ENCODE peak calls at places on chromosomes 16 and 17, in six cellular contexts. One of them, this sample, is unnamed. For H3K4me1 and H3K27me3, the result is how much of the 10 kb centered on the place peaks cover.

GRCh38 chr16:67428146-67428731 is 2.7 kb upstream of the HSD11B2 start:
- DNase-seq in tibial nerve: peak
- DNase-seq in fibroblast of lung: peak
- DNase-seq in body of pancreas: peak
- DNase-seq in ovary: peak
- DNase-seq in left ventricle myocardium inferior: peak
- DNase-seq in this sample: peak

GRCh38 chr17:27810211-27810901 is 10.0 kb upstream of the NOS2 start:
- DNase-seq in tibial nerve: no peak
- DNase-seq in fibroblast of lung: no peak
- DNase-seq in body of pancreas: no peak
- DNase-seq in ovary: no peak
- DNase-seq in left ventricle myocardium inferior: no peak
- DNase-seq in this sample: no peak

GRCh38 chr16:12252616-12253015 is 276.1 kb downstream of the SNX29 start:
- DNase-seq in tibial nerve: no peak
- DNase-seq in fibroblast of lung: no peak
- DNase-seq in body of pancreas: no peak
- DNase-seq in ovary: no peak
- DNase-seq in left ventricle myocardium inferior: no peak
- DNase-seq in this sample: no peak

GRCh38 chr17:50495918-50496317 is 12.3 kb upstream of the MYCBPAP start:
- DNase-seq in tibial nerve: no peak
- DNase-seq in fibroblast of lung: no peak
- DNase-seq in body of pancreas: no peak
- DNase-seq in ovary: no peak
- DNase-seq in left ventricle myocardium inferior: no peak
- DNase-seq in this sample: no peak

GRCh38 chr17:60604686-60605334 is 4.8 kb downstream of the PPM1D start:
- DNase-seq in tibial nerve: no peak
- DNase-seq in fibroblast of lung: peak
- DNase-seq in body of pancreas: peak
- DNase-seq in ovary: no peak
- DNase-seq in left ventricle myocardium inferior: no peak
- DNase-seq in this sample: no peak

GRCh38 chr16:68640972-68641371 is 4.1 kb upstream of the CDH3 start:
- DNase-seq in tibial nerve: no peak
- DNase-seq in fibroblast of lung: no peak
- DNase-seq in body of pancreas: no peak
- DNase-seq in ovary: no peak
- DNase-seq in left ventricle myocardium inferior: no peak
- DNase-seq in this sample: no peak

GRCh38 chr17:81877569-81877968 is 6.4 kb upstream of the ARHGDIA start:
- DNase-seq in tibial nerve: no peak
- DNase-seq in fibroblast of lung: no peak
- DNase-seq in body of pancreas: no peak
- DNase-seq in ovary: no peak
- DNase-seq in left ventricle myocardium inferior: no peak
- DNase-seq in this sample: no peak

GRCh38 chr16:31699601-31700000 is 171.9 kb downstream of the AHSP start:
- DNase-seq in tibial nerve: no peak
- DNase-seq in fibroblast of lung: no peak
- DNase-seq in body of pancreas: no peak
- DNase-seq in ovary: no peak
- DNase-seq in left ventricle myocardium inferior: no peak
- DNase-seq in this sample: no peak

GRCh38 chr17:77254961-77255741 is 114.4 kb downstream of the SEC14L1 start:
- DNase-seq in tibial nerve: no peak
- DNase-seq in fibroblast of lung: peak
- DNase-seq in body of pancreas: peak
- DNase-seq in ovary: no peak
- DNase-seq in left ventricle myocardium inferior: no peak
- DNase-seq in this sample: no peak

GRCh38 chr16:72950669-72951068 is 97.3 kb downstream of the ZFHX3 start:
- DNase-seq in tibial nerve: no peak
- DNase-seq in fibroblast of lung: no peak
- DNase-seq in body of pancreas: no peak
- DNase-seq in ovary: no peak
- DNase-seq in left ventricle myocardium inferior: no peak
- DNase-seq in this sample: no peak

GRCh38 chr17:71057448-71057847 is 888.1 kb downstream of the KCNJ2 start:
- DNase-seq in tibial nerve: no peak
- DNase-seq in fibroblast of lung: peak
- DNase-seq in body of pancreas: no peak
- DNase-seq in ovary: no peak
- DNase-seq in left ventricle myocardium inferior: no peak
- DNase-seq in this sample: no peak

GRCh38 chr17:18859256-18859655 is 1.3 kb downstream of the PRPSAP2 start:
- DNase-seq in tibial nerve: no peak
- DNase-seq in fibroblast of lung: peak
- DNase-seq in body of pancreas: no peak
- DNase-seq in ovary: no peak
- DNase-seq in left ventricle myocardium inferior: no peak
- DNase-seq in this sample: no peak

GRCh38 chr17:2844386-2844785 is 48.1 kb downstream of the RAP1GAP2 start:
- DNase-seq in tibial nerve: no peak
- DNase-seq in fibroblast of lung: no peak
- DNase-seq in body of pancreas: peak
- DNase-seq in ovary: no peak
- DNase-seq in left ventricle myocardium inferior: no peak
- DNase-seq in this sample: no peak

GRCh38 chr17:81885869-81886548 is 5.4 kb downstream of the ALYREF start:
- DNase-seq in tibial nerve: no peak
- DNase-seq in fibroblast of lung: no peak
- DNase-seq in body of pancreas: no peak
- DNase-seq in ovary: no peak
- DNase-seq in left ventricle myocardium inferior: no peak
- DNase-seq in this sample: no peak

GRCh38 chr17:416293-417206 is 63.9 kb upstream of the RPH3AL start:
- DNase-seq in tibial nerve: no peak
- DNase-seq in fibroblast of lung: no peak
- DNase-seq in body of pancreas: no peak
- DNase-seq in ovary: no peak
- DNase-seq in left ventricle myocardium inferior: no peak
- DNase-seq in this sample: peak

GRCh38 chr16:87953308-87954208 is 2.3 kb downstream of the BANP start:
- DNase-seq in tibial nerve: no peak
- DNase-seq in fibroblast of lung: no peak
- DNase-seq in body of pancreas: no peak
- DNase-seq in ovary: no peak
- DNase-seq in left ventricle myocardium inferior: no peak
- DNase-seq in this sample: no peak

GRCh38 chr16:6884002-6884401 is 448.6 kb upstream of the RBFOX1 start:
- DNase-seq in tibial nerve: no peak
- DNase-seq in fibroblast of lung: no peak
- DNase-seq in body of pancreas: no peak
- DNase-seq in ovary: no peak
- DNase-seq in left ventricle myocardium inferior: no peak
- DNase-seq in this sample: no peak

GRCh38 chr16:24009060-24009459 is 173.3 kb downstream of the PRKCB start:
- DNase-seq in tibial nerve: no peak
- DNase-seq in fibroblast of lung: no peak
- DNase-seq in body of pancreas: no peak
- DNase-seq in ovary: no peak
- DNase-seq in left ventricle myocardium inferior: no peak
- DNase-seq in this sample: no peak

GRCh38 chr17:52390422-52390821 is 231.9 kb upstream of the CA10 start:
- DNase-seq in tibial nerve: no peak
- DNase-seq in fibroblast of lung: no peak
- DNase-seq in body of pancreas: no peak
- DNase-seq in ovary: no peak
- DNase-seq in left ventricle myocardium inferior: no peak
- DNase-seq in this sample: no peak

GRCh38 chr16:68399456-68399855 is 48.9 kb downstream of the SMPD3 start:
- DNase-seq in tibial nerve: no peak
- DNase-seq in fibroblast of lung: peak
- DNase-seq in body of pancreas: no peak
- DNase-seq in ovary: no peak
- DNase-seq in left ventricle myocardium inferior: no peak
- DNase-seq in this sample: no peak

GRCh38 chr16:86498661-86499493 is 11.4 kb upstream of the FOXF1 start:
- DNase-seq in tibial nerve: no peak
- DNase-seq in fibroblast of lung: peak
- DNase-seq in body of pancreas: no peak
- DNase-seq in ovary: no peak
- DNase-seq in left ventricle myocardium inferior: no peak
- DNase-seq in this sample: no peak

GRCh38 chr16:4648917-4649316 is 24.3 kb downstream of the MGRN1 start:
- DNase-seq in tibial nerve: no peak
- DNase-seq in fibroblast of lung: no peak
- DNase-seq in body of pancreas: no peak
- DNase-seq in ovary: no peak
- DNase-seq in left ventricle myocardium inferior: no peak
- DNase-seq in this sample: no peak

GRCh38 chr17:43402567-43402966 is 3.8 kb downstream of the ARL4D start:
- DNase-seq in tibial nerve: no peak
- DNase-seq in fibroblast of lung: no peak
- DNase-seq in body of pancreas: no peak
- DNase-seq in ovary: no peak
- DNase-seq in left ventricle myocardium inferior: no peak
- DNase-seq in this sample: no peak
- H3K27ac ChIP-seq in tibial nerve: no peak
- H3K27ac ChIP-seq in fibroblast of lung: no peak
- H3K27ac ChIP-seq in body of pancreas: no peak
- H3K27ac ChIP-seq in ovary: no peak
- H3K27ac ChIP-seq in left ventricle myocardium inferior: peak
- H3K27ac ChIP-seq in this sample: no peak

GRCh38 chr17:8146381-8147140 is 5.6 kb downstream of the PER1 start:
- DNase-seq in tibial nerve: no peak
- DNase-seq in fibroblast of lung: no peak
- DNase-seq in body of pancreas: no peak
- DNase-seq in ovary: no peak
- DNase-seq in left ventricle myocardium inferior: no peak
- DNase-seq in this sample: no peak

GRCh38 chr17:8148560-8148959 is 3.6 kb downstream of the PER1 start:
- DNase-seq in tibial nerve: no peak
- DNase-seq in fibroblast of lung: no peak
- DNase-seq in body of pancreas: no peak
- DNase-seq in ovary: peak
- DNase-seq in left ventricle myocardium inferior: no peak
- DNase-seq in this sample: no peak

GRCh38 chr17:8147141-8147804 is 4.9 kb downstream of the PER1 start:
- DNase-seq in tibial nerve: no peak
- DNase-seq in fibroblast of lung: no peak
- DNase-seq in body of pancreas: no peak
- DNase-seq in ovary: no peak
- DNase-seq in left ventricle myocardium inferior: no peak
- DNase-seq in this sample: no peak

GRCh38 chr17:8149419-8150193 is 2.6 kb downstream of the PER1 start:
- DNase-seq in tibial nerve: peak
- DNase-seq in fibroblast of lung: no peak
- DNase-seq in body of pancreas: no peak
- DNase-seq in ovary: peak
- DNase-seq in left ventricle myocardium inferior: no peak
- DNase-seq in this sample: no peak

GRCh38 chr17:8147805-8148404 is 4.3 kb downstream of the PER1 start:
- DNase-seq in tibial nerve: no peak
- DNase-seq in fibroblast of lung: no peak
- DNase-seq in body of pancreas: no peak
- DNase-seq in ovary: peak
- DNase-seq in left ventricle myocardium inferior: no peak
- DNase-seq in this sample: no peak
- H3K4me1 ChIP-seq in tibial nerve: under half
- H3K4me1 ChIP-seq in fibroblast of lung: under half
- H3K4me1 ChIP-seq in body of pancreas: under half
- H3K4me1 ChIP-seq in ovary: under half
- H3K4me1 ChIP-seq in left ventricle myocardium inferior: half or more
- H3K4me1 ChIP-seq in this sample: under half

GRCh38 chr16:56652600-56652999 is 914 bp downstream of the MT1B start:
- DNase-seq in tibial nerve: no peak
- DNase-seq in fibroblast of lung: no peak
- DNase-seq in body of pancreas: no peak
- DNase-seq in ovary: no peak
- DNase-seq in left ventricle myocardium inferior: no peak
- DNase-seq in this sample: no peak
- H3K27me3 ChIP-seq in tibial nerve: under half
- H3K27me3 ChIP-seq in fibroblast of lung: under half
- H3K27me3 ChIP-seq in body of pancreas: under half
- H3K27me3 ChIP-seq in ovary: under half
- H3K27me3 ChIP-seq in left ventricle myocardium inferior: under half
- H3K27me3 ChIP-seq in this sample: under half

DNA sequence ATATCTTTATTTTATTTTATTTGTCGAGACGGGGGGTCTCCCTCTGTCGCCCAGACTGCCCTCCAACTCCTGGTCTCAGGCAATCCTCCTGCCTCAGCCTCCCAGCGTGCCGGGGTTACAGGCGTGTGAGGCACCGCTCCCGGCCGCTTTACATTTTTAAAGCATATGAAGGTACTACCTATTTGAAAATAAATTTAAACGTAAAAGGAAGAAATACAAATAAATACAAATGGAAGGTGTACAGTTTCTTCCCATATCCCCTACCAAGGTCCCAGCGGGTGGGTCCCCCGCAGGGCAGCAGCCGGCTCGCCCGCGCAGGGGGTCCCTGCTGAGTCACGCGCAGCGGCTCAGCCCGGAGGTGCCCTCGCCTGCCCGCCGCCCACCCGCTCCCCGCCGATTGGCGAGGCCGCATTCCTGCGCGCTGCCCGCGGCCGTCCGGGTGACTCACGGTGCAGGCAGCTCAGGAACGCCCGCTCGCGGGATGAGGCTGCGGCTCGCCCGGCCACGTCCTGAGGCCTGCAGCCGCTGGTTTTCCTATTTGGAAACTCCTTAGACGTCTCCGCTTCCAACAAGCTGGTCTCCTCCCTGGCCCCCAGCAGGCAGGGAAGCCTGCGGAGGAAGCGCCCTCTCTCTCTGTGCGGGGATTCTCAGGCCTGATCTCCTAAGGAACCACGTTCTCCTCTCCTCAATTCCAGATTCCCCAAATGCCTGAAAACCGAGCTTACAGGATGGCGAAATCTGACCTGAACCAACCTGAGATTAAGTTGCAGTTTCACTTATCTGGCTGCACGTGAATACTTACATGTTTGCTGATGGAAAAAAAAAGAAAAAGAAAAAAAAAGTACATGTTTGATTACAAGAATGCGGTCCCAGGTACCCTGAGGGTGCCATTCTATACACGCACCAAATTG is 54.8 kb upstream of the MAP3K14 start:
- DNase-seq in tibial nerve: peak
- DNase-seq in fibroblast of lung: peak
- DNase-seq in body of pancreas: peak
- DNase-seq in ovary: peak
- DNase-seq in left ventricle myocardium inferior: peak
- DNase-seq in this sample: no peak
- H3K27ac ChIP-seq in tibial nerve: peak
- H3K27ac ChIP-seq in fibroblast of lung: peak
- H3K27ac ChIP-seq in body of pancreas: peak
- H3K27ac ChIP-seq in ovary: peak
- H3K27ac ChIP-seq in left ventricle myocardium inferior: peak
- H3K27ac ChIP-seq in this sample: no peak

GRCh38 chr16:51950118-51950517 is 596.8 kb downstream of the TOX3 start:
- DNase-seq in tibial nerve: no peak
- DNase-seq in fibroblast of lung: no peak
- DNase-seq in body of pancreas: no peak
- DNase-seq in ovary: no peak
- DNase-seq in left ventricle myocardium inferior: no peak
- DNase-seq in this sample: no peak
- H3K4me1 ChIP-seq in tibial nerve: under half
- H3K4me1 ChIP-seq in fibroblast of lung: under half
- H3K4me1 ChIP-seq in body of pancreas: under half
- H3K4me1 ChIP-seq in ovary: under half
- H3K4me1 ChIP-seq in left ventricle myocardium inferior: under half
- H3K4me1 ChIP-seq in this sample: under half

This sample was measured in CD8-positive, alpha-beta memory T cell.